ENCODE peak calls at places on chromosomes 1 and 21, in seven cellular contexts. G is breast epithelium; K is left lung; A is dorsolateral prefrontal cortex; M is fibroblast of lung; D is CD4-positive, alpha-beta T cell; F is RWPE1. Y is an unnamed sample.

GRCh38 chr21:39499156-39499555 is 47.4 kb downstream of the SH3BGR start:
- DNase-seq in F (no peak), K (no peak), D (no peak), A (no peak), G (no peak), M (no peak), Y (no peak)

GRCh38 chr1:20072771-20073170 is 2.8 kb downstream of the PLA2G5 start:
- DNase-seq in G (no peak), K (no peak), M (no peak), F (no peak), D (no peak), A (no peak), Y (no peak)

GRCh38 chr1:116340506-116341240 is 32.4 kb upstream of the ATP1A1 start:
- DNase-seq in K (no peak), D (no peak), M (no peak), A (no peak), G (no peak), F (peak; percentile 91), Y (no peak)

GRCh38 chr1:116242741-116243140 is 130.3 kb upstream of the ATP1A1 start:
- DNase-seq in A (no peak), G (no peak), D (no peak), M (no peak), F (no peak), K (no peak), Y (no peak)

GRCh38 chr21:43343992-43344886 is 82.7 kb downstream of the SIK1 start:
- DNase-seq in F (no peak), K (peak; percentile 81), D (no peak), G (peak; percentile 79), M (no peak), A (no peak), Y (no peak)

GRCh38 chr1:197614916-197615692 is 160.2 kb downstream of the DENND1B start:
- DNase-seq in G (no peak), M (peak; percentile 27), K (no peak), D (no peak), F (peak; percentile 31), A (peak; percentile 17), Y (peak; percentile 71)

GRCh38 chr1:33455537-33456301 is 16.7 kb upstream of the ZSCAN20 start:
- DNase-seq in D (peak; percentile 8), F (peak; percentile 77), G (no peak), A (peak; percentile 74), K (no peak), M (peak; percentile 81), Y (peak; percentile 79)

GRCh38 chr1:67651031-67651430 is 34.0 kb upstream of the GADD45A start:
- DNase-seq in K (no peak), D (no peak), M (no peak), A (no peak), G (no peak), F (no peak), Y (no peak)

GRCh38 chr1:3226664-3227371 is 157.8 kb downstream of the PRDM16 start:
- DNase-seq in G (no peak), M (no peak), F (no peak), D (no peak), K (no peak), A (no peak), Y (peak; percentile 64)

GRCh38 chr1:25435315-25436103 is 4.8 kb downstream of the MACO1 start:
- DNase-seq in M (no peak), G (no peak), D (no peak), A (no peak), F (no peak), K (no peak), Y (no peak)

GRCh38 chr1:192363177-192363576 is 46.4 kb downstream of the RGS21 start:
- DNase-seq in F (no peak), G (no peak), K (no peak), A (no peak), M (no peak), D (no peak), Y (no peak)

GRCh38 chr1:21478356-21478755 is 30.9 kb upstream of the ALPL start:
- DNase-seq in K (no peak), D (no peak), A (no peak), F (no peak), M (no peak), G (no peak), Y (no peak)

DNA sequence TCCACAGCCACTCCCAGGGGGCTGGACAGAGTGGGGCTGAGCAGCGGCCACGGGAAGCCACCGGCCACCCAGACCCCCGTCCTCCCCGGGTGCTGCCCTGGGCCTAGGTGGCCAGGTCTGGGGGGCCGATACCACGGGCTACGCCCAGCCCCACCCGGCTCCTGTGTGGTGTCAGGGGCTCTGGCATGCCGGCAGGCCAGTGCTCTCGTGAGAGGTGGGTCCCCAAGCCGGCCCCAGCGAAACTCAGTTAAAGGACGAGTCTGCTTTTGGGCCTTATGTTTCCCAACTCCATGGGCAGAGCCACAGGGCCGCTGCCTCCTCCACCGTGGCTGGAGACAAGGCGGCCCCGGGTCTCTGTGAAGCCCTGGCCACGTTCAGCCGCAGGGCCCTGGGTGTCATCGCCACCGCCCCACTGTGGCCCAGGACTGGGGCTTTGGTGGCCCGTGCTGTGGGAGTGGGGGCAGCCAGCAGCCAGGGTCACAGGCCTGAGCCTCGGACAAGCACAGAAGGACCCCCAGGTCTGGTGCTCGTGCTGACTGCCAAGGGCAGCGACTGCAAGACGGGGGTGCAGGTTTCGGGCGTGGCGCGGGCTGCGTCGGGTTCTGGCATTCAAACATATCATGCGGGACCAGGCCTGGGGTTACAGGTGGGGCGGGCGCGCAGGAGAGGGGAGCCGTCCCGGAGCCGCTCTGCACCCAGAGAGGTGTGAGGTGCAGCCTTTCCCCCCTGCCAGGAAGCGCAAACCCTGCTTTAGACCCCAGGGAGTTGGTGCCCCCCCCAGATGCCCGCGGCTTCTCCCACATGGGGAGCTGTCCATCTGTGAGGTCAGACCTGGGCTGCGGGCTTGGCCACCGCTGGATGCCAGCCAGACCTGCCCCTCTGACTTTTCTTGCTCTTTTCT is 11.9 kb upstream of the C1orf159 start:
- DNase-seq in K (no peak), D (no peak), A (no peak), G (no peak), M (no peak), F (no peak), Y (no peak)
- H3K27ac ChIP-seq in K (no peak overlapping the region), D (no peak overlapping the region), A (no peak overlapping the region), G (no peak overlapping the region), M (no peak overlapping the region), F (no peak overlapping the region), Y (no peak overlapping the region)

DNA sequence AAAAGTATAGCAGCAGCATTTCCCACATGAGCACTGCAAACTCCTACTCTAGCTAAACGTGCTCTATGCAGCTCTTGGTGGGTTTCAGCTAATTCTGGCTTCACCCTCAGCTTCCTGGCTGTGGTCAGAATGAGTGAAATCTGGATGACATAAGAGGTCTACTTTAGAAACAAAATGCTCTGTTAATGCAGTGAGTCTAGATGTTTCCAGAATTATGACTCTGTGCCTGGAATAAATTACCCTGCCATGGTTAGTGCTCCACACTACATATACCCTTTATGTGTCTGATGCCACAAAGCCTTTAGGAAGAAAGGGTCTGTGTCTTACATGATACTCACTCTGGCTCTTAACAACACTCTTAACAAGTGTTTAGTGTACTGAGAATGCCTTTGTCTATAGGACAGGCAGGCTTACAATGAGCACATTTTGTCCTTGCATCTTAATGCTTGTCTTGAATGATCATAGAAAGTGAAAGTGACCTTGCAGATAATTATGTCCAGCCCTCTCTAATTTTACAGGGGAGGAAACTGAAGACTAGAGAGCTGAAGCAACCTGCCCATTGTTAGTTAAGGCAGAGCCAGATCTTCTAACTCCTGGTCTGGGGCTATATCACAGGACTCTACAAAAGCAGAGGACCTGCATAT is 9.2 kb downstream of the S100A10 start:
- DNase-seq in G (no peak), K (no peak), F (no peak), M (peak; percentile 58), A (no peak), D (no peak), Y (no peak)
- H3K27ac ChIP-seq in G (no peak overlapping the region), K (no peak overlapping the region), F (no peak overlapping the region), M (no peak overlapping the region), A (no peak overlapping the region), D (peak overlapping the region; percentile 11), Y (no peak overlapping the region)

GRCh38 chr1:211579434-211580302 is 707 bp upstream of the SLC30A1 start:
- DNase-seq in K (no peak), D (no peak), M (peak; percentile 54), F (peak; percentile 4), G (peak; percentile 70), A (peak; percentile 57), Y (no peak)

GRCh38 chr1:211577826-211578639 is 928 bp downstream of the SLC30A1 start:
- DNase-seq in F (peak; percentile 82), M (peak; percentile 59), G (peak; percentile 64), K (peak; percentile 82), A (peak; percentile 31), D (peak; percentile 58), Y (peak; percentile 96)

GRCh38 chr1:211581521-211581920 is 2.6 kb upstream of the SLC30A1 start:
- DNase-seq in A (no peak), K (no peak), M (peak; percentile 84), D (no peak), G (no peak), F (no peak), Y (no peak)

GRCh38 chr1:211578640-211579433 is at the start of gene SLC30A1:
- DNase-seq in G (peak; percentile 100), D (peak; percentile 99), F (peak; percentile 100), A (peak; percentile 99), M (peak; percentile 98), K (peak; percentile 100), Y (peak; percentile 99)

GRCh38 chr1:211580303-211580687 is 1.3 kb upstream of the SLC30A1 start:
- DNase-seq in K (no peak), G (no peak), A (no peak), D (no peak), M (no peak), F (no peak), Y (no peak)
- H3K27ac ChIP-seq in K (peak overlapping the region; percentile 67), G (peak overlapping the region; percentile 89), A (peak overlapping the region; percentile 93), D (no peak overlapping the region), M (no peak overlapping the region), F (no peak overlapping the region), Y (no peak overlapping the region)

GRCh38 chr1:247456024-247456423 is 1.9 kb downstream of the OR2B11 start:
- DNase-seq in A (no peak), G (no peak), M (no peak), D (no peak), F (no peak), K (no peak), Y (no peak)

GRCh38 chr1:247452447-247453039 is 5.4 kb downstream of the OR2B11 start:
- DNase-seq in K (no peak), F (no peak), G (no peak), A (no peak), D (no peak), M (no peak), Y (no peak)

GRCh38 chr1:247451388-247452010 is 6.4 kb downstream of the OR2B11 start:
- DNase-seq in D (no peak), F (no peak), G (no peak), K (no peak), A (no peak), M (no peak), Y (no peak)

GRCh38 chr1:247453256-247453655 is 4.6 kb downstream of the OR2B11 start:
- DNase-seq in A (no peak), F (no peak), M (no peak), G (no peak), D (no peak), K (no peak), Y (no peak)

DNA sequence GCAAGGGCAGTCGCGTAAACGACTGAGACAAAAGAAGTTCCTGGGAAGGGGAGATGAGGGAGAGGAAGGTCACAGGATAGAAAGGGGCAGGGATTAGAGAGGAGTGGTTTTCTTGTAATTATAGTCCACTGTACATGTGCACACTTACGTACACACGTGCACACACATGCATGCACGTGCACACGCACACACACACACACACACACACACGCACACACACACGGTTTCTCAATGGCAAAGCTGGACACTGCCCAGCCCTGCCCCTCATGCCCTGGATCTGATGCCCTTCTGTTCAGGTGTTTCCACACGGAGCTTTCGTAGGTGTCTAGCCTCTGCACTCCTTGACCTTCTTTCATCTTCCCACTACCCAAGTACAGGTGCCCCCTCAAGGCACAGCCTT is 3.9 kb downstream of the OR2B11 start:
- DNase-seq in A (no peak), F (no peak), M (no peak), G (no peak), D (no peak), K (no peak), Y (no peak)
- H3K27ac ChIP-seq in A (no peak overlapping the region), F (no peak overlapping the region), M (no peak overlapping the region), G (no peak overlapping the region), D (no peak overlapping the region), K (no peak overlapping the region), Y (no peak overlapping the region)